ENCODE peak calls at places on chromosome 5, in five cellular contexts. One of them, this sample, is unnamed.

GRCh38 chr5:160298189-160298588 is 14.2 kb downstream of the CCNJL start:
- DNase-seq in HL-60: peak
- DNase-seq in A549: no peak
- DNase-seq in HCT116: no peak
- DNase-seq in SK-N-SH: no peak
- DNase-seq in this sample: no peak

GRCh38 chr5:57102905-57103255 is 71.0 kb upstream of the GPBP1 start:
- DNase-seq in HL-60: no peak
- DNase-seq in A549: peak
- DNase-seq in HCT116: no peak
- DNase-seq in SK-N-SH: no peak
- DNase-seq in this sample: no peak

GRCh38 chr5:98308960-98309359 is 464.5 kb upstream of the RGMB start:
- DNase-seq in HL-60: no peak
- DNase-seq in A549: no peak
- DNase-seq in HCT116: peak
- DNase-seq in SK-N-SH: no peak
- DNase-seq in this sample: no peak

GRCh38 chr5:76601470-76601869 is 21.7 kb downstream of the F2RL2 start:
- DNase-seq in HL-60: no peak
- DNase-seq in A549: peak
- DNase-seq in HCT116: peak
- DNase-seq in SK-N-SH: peak
- DNase-seq in this sample: peak

GRCh38 chr5:176994460-176995121 is 12.0 kb downstream of the UIMC1 start:
- DNase-seq in HL-60: peak
- DNase-seq in A549: no peak
- DNase-seq in HCT116: no peak
- DNase-seq in SK-N-SH: no peak
- DNase-seq in this sample: peak

GRCh38 chr5:96743065-96743768 is 64.5 kb downstream of the ERAP1 start:
- DNase-seq in HL-60: no peak
- DNase-seq in A549: no peak
- DNase-seq in HCT116: no peak
- DNase-seq in SK-N-SH: no peak
- DNase-seq in this sample: peak

GRCh38 chr5:72079288-72079687 is 28.0 kb upstream of the MAP1B start:
- DNase-seq in HL-60: no peak
- DNase-seq in A549: peak
- DNase-seq in HCT116: no peak
- DNase-seq in SK-N-SH: no peak
- DNase-seq in this sample: peak

GRCh38 chr5:176559683-176560082 is 10.5 kb downstream of the CDHR2 start:
- DNase-seq in HL-60: no peak
- DNase-seq in A549: no peak
- DNase-seq in HCT116: peak
- DNase-seq in SK-N-SH: no peak
- DNase-seq in this sample: peak

GRCh38 chr5:129639331-129639730 is 108.6 kb upstream of the MINAR2 start:
- DNase-seq in HL-60: no peak
- DNase-seq in A549: no peak
- DNase-seq in HCT116: no peak
- DNase-seq in SK-N-SH: no peak
- DNase-seq in this sample: no peak

GRCh38 chr5:159639590-159639989 is 276.7 kb upstream of the ADRA1B start:
- DNase-seq in HL-60: no peak
- DNase-seq in A549: no peak
- DNase-seq in HCT116: no peak
- DNase-seq in SK-N-SH: no peak
- DNase-seq in this sample: no peak

GRCh38 chr5:74641778-74642542 is 1.4 kb upstream of the ENC1 start:
- DNase-seq in HL-60: no peak
- DNase-seq in A549: no peak
- DNase-seq in HCT116: peak
- DNase-seq in SK-N-SH: peak
- DNase-seq in this sample: peak

GRCh38 chr5:53418844-53419243 is 61.6 kb upstream of the FST start:
- DNase-seq in HL-60: no peak
- DNase-seq in A549: no peak
- DNase-seq in HCT116: no peak
- DNase-seq in SK-N-SH: no peak
- DNase-seq in this sample: no peak

GRCh38 chr5:125093776-125094175 is 347.3 kb upstream of the ZNF608 start:
- DNase-seq in HL-60: no peak
- DNase-seq in A549: peak
- DNase-seq in HCT116: peak
- DNase-seq in SK-N-SH: no peak
- DNase-seq in this sample: no peak

DNA sequence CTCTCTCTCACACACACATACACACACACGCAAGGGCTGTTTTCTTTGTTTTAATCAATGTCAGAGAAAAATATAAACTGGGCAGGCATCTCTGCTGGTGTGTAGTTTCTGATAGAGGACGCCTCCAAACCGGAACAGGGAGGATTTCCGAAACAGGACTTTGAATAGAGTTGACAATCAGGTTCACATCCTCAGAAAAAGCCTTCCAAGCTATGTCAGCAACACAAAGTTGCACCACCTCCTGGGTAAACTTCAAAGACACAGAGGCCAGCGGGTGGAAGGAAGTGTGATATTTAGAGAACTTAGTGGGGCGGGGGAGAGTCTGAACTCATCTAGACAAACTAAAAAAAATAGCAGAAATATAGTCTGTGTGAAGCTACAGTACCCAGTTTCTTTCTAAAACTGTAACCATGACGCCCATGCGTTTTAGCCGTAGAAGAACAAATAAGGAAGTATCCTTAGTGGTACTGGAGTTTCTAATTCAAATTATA is 1.2 kb downstream of the ST8SIA4 start:
- DNase-seq in HL-60: no peak
- DNase-seq in A549: no peak
- DNase-seq in HCT116: no peak
- DNase-seq in SK-N-SH: no peak
- DNase-seq in this sample: peak
- TF ChIP-seq CTCF in HL-60: no peak
- TF ChIP-seq CTCF in A549: no peak
- TF ChIP-seq CTCF in HCT116: no peak
- TF ChIP-seq CTCF in SK-N-SH: no peak
- TF ChIP-seq CTCF in this sample: no peak

GRCh38 chr5:81749562-81750307 is 1.2 kb downstream of the SSBP2 start:
- DNase-seq in HL-60: no peak
- DNase-seq in A549: peak
- DNase-seq in HCT116: no peak
- DNase-seq in SK-N-SH: peak
- DNase-seq in this sample: peak
- TF ChIP-seq REST in HL-60: no peak
- TF ChIP-seq REST in A549: no peak
- TF ChIP-seq REST in HCT116: no peak
- TF ChIP-seq REST in SK-N-SH: no peak
- TF ChIP-seq REST in this sample: no peak

DNA sequence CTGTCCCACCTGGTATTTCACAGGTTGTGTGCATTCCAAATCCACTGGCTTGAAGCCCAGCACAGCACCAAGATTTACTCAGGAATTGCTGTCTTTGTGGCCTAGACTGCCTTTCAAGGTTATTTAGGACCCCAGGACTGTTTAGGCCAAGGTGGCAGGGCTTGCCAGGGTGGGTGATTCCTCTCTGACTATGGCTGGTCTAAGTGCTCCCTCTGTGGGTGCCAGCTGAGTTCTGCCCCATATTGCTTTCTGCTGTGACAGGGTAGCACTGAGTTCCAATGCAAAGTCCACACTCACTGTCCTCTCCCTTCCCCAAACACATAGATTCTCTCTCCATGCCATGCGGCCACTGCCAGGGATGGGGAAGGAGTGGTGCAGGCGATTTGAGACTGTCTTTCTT is 318.2 kb downstream of the EFNA5 start:
- DNase-seq in HL-60: no peak
- DNase-seq in A549: no peak
- DNase-seq in HCT116: no peak
- DNase-seq in SK-N-SH: no peak
- DNase-seq in this sample: no peak
- TF ChIP-seq CTCF in HL-60: no peak
- TF ChIP-seq CTCF in A549: no peak
- TF ChIP-seq CTCF in HCT116: no peak
- TF ChIP-seq CTCF in SK-N-SH: no peak
- TF ChIP-seq CTCF in this sample: peak

GRCh38 chr5:149731617-149732400 is 1.7 kb downstream of the PPARGC1B start:
- DNase-seq in HL-60: peak
- DNase-seq in A549: peak
- DNase-seq in HCT116: peak
- DNase-seq in SK-N-SH: peak
- DNase-seq in this sample: peak

GRCh38 chr5:149732500-149733128 is 2.5 kb downstream of the PPARGC1B start:
- DNase-seq in HL-60: no peak
- DNase-seq in A549: no peak
- DNase-seq in HCT116: no peak
- DNase-seq in SK-N-SH: no peak
- DNase-seq in this sample: peak

GRCh38 chr5:149729150-149729549 is 960 bp upstream of the PPARGC1B start:
- DNase-seq in HL-60: no peak
- DNase-seq in A549: no peak
- DNase-seq in HCT116: no peak
- DNase-seq in SK-N-SH: no peak
- DNase-seq in this sample: no peak

GRCh38 chr5:149731332-149731616 is 1.2 kb downstream of the PPARGC1B start:
- DNase-seq in HL-60: no peak
- DNase-seq in A549: no peak
- DNase-seq in HCT116: no peak
- DNase-seq in SK-N-SH: no peak
- DNase-seq in this sample: no peak

GRCh38 chr5:149730620-149731331 is 666 bp downstream of the PPARGC1B start:
- DNase-seq in HL-60: peak
- DNase-seq in A549: peak
- DNase-seq in HCT116: no peak
- DNase-seq in SK-N-SH: peak
- DNase-seq in this sample: peak
- TF ChIP-seq REST in HL-60: peak
- TF ChIP-seq REST in A549: no peak
- TF ChIP-seq REST in HCT116: no peak
- TF ChIP-seq REST in SK-N-SH: no peak
- TF ChIP-seq REST in this sample: no peak